ENCODE peak calls at places on chromosomes 11 and 22, in ten cellular contexts. H, S, D, Z, W, P, J, O, G and L are unnamed samples.

GRCh38 chr22:29231971-29232959 is 26.6 kb downstream of the EMID1 start:
- DNase-seq in P (no peak), W (no peak), H (no peak), Z (no peak), S (no peak), O (peak), D (no peak), G (no peak), J (no peak), L (peak)

GRCh38 chr11:67006029-67006884 is 16.7 kb upstream of the SYT12 start:
- DNase-seq in G (peak), S (no peak), O (peak), D (no peak), W (no peak), P (peak), H (peak), Z (no peak), J (no peak), L (peak)

GRCh38 chr11:83778598-83778997 is 492.4 kb upstream of the CCDC90B start:
- DNase-seq in P (no peak), O (no peak), S (no peak), J (no peak), Z (no peak), G (no peak), H (no peak), W (no peak), D (no peak), L (no peak)

GRCh38 chr11:44258839-44259420 is 51.0 kb downstream of the ALX4 start:
- DNase-seq in J (no peak), Z (no peak), D (no peak), P (no peak), S (no peak), W (no peak), G (no peak), O (no peak), H (no peak), L (no peak)

GRCh38 chr11:12787847-12788246 is 113.6 kb downstream of the TEAD1 start:
- DNase-seq in G (no peak), P (peak), Z (no peak), J (no peak), W (no peak), S (no peak), D (no peak), H (no peak), O (no peak), L (no peak)

GRCh38 chr11:64583296-64584262 is 7.4 kb upstream of the SLC22A12 start:
- DNase-seq in Z (no peak), D (no peak), O (no peak), G (peak), J (no peak), P (no peak), W (no peak), S (no peak), H (no peak), L (peak)

GRCh38 chr11:47980093-47980906 is at the start of gene PTPRJ:
- DNase-seq in H (peak), Z (peak), S (peak), D (no peak), W (no peak), P (peak), O (peak), G (peak), J (no peak), L (peak)

GRCh38 chr11:33368931-33369330 is 111.8 kb downstream of the HIPK3 start:
- DNase-seq in G (no peak), Z (no peak), W (no peak), H (no peak), J (no peak), P (no peak), D (no peak), S (no peak), O (no peak), L (no peak)

GRCh38 chr11:102753267-102753666 is 27.2 kb downstream of the MMP10 start:
- DNase-seq in D (no peak), H (no peak), O (no peak), J (no peak), W (no peak), Z (no peak), P (no peak), G (no peak), S (no peak), L (no peak)

GRCh38 chr11:77435972-77436371 is 37.9 kb downstream of the PAK1 start:
- DNase-seq in G (no peak), Z (no peak), O (no peak), S (no peak), D (no peak), H (no peak), P (no peak), W (no peak), J (no peak), L (no peak)

GRCh38 chr22:19648419-19648929 is 65.8 kb upstream of the SEPTIN5 start:
- DNase-seq in O (no peak), Z (no peak), G (no peak), D (no peak), S (no peak), W (no peak), P (peak), J (no peak), H (no peak), L (no peak)

GRCh38 chr11:95339554-95339953 is 108.6 kb upstream of the SESN3 start:
- DNase-seq in H (no peak), W (no peak), P (no peak), G (no peak), Z (no peak), D (no peak), O (no peak), J (no peak), S (no peak), L (no peak)

GRCh38 chr22:36286096-36286957 is 33.4 kb downstream of the APOL1 start:
- DNase-seq in S (peak), J (no peak), P (peak), O (peak), Z (peak), D (peak), H (peak), W (peak), G (peak), L (peak)

GRCh38 chr22:43148581-43148980 is 2.8 kb upstream of the TSPO start:
- DNase-seq in P (no peak), D (no peak), W (no peak), H (no peak), S (no peak), G (no peak), Z (no peak), O (no peak), J (no peak), L (no peak)

GRCh38 chr11:68302256-68303054 is 9.9 kb upstream of the LRP5 start:
- DNase-seq in S (peak), J (no peak), O (no peak), G (peak), P (peak), W (no peak), D (no peak), Z (no peak), H (no peak), L (no peak)

GRCh38 chr11:64786308-64786707 is 8.0 kb upstream of the SF1 start:
- DNase-seq in O (no peak), W (no peak), H (no peak), J (no peak), Z (no peak), S (no peak), P (no peak), D (no peak), G (no peak), L (no peak)

GRCh38 chr11:116500833-116501622 is 271.8 kb downstream of the BUD13 start:
- DNase-seq in G (no peak), S (no peak), P (no peak), O (no peak), D (no peak), W (no peak), Z (no peak), J (no peak), H (no peak), L (no peak)

GRCh38 chr22:42269407-42270177 is 861 bp downstream of the TCF20 start:
- DNase-seq in P (peak), J (no peak), H (peak), O (peak), G (peak), D (no peak), Z (peak), S (peak), W (no peak), L (peak)

GRCh38 chr22:36331306-36331911 is 56.4 kb downstream of the MYH9 start:
- DNase-seq in Z (no peak), D (peak), H (peak), P (peak), J (no peak), G (no peak), W (peak), O (peak), S (peak), L (peak)

GRCh38 chr11:5891216-5891800 is 1.7 kb upstream of the OR52E5 start:
- DNase-seq in S (no peak), P (peak), H (no peak), D (no peak), W (no peak), G (no peak), O (no peak), J (no peak), Z (no peak), L (peak)

GRCh38 chr11:36238881-36239280 is 50.3 kb downstream of the COMMD9 start:
- DNase-seq in S (no peak), J (no peak), G (no peak), W (no peak), Z (no peak), D (no peak), O (no peak), P (no peak), H (no peak), L (no peak)

GRCh38 chr11:15655552-15655951 is 540.8 kb downstream of the INSC start:
- DNase-seq in W (no peak), G (no peak), J (no peak), Z (no peak), H (no peak), P (no peak), O (no peak), D (no peak), S (peak), L (no peak)

GRCh38 chr11:110897035-110897434 is 184.8 kb upstream of the ARHGAP20 start:
- DNase-seq in J (no peak), D (no peak), P (peak), S (no peak), G (no peak), W (peak), Z (no peak), H (no peak), O (no peak), L (no peak)

GRCh38 chr11:60977224-60977623 is 5.7 kb downstream of the CD6 start:
- DNase-seq in J (no peak), G (no peak), O (no peak), Z (no peak), P (no peak), S (no peak), D (no peak), H (no peak), W (no peak), L (no peak)

GRCh38 chr22:44385781-44386180 is 73.0 kb upstream of the SHISAL1 start:
- DNase-seq in S (no peak), W (no peak), P (no peak), Z (no peak), G (no peak), O (no peak), J (no peak), H (no peak), D (no peak), L (no peak)

GRCh38 chr11:130212431-130212961 is 52.9 kb downstream of the ST14 start:
- DNase-seq in D (no peak), H (peak), Z (peak), O (no peak), S (no peak), W (no peak), P (no peak), G (no peak), J (no peak), L (peak)

GRCh38 chr11:128548655-128549255 is 38.6 kb downstream of the ETS1 start:
- DNase-seq in O (no peak), G (no peak), Z (no peak), J (no peak), S (no peak), P (peak), D (no peak), W (no peak), H (peak), L (no peak)

GRCh38 chr11:44622721-44623258 is 57.3 kb downstream of the CD82 start:
- DNase-seq in W (no peak), O (no peak), Z (peak), H (peak), D (no peak), G (no peak), P (no peak), J (no peak), S (no peak), L (no peak)